ENCODE peak calls at places on chromosomes 2 and 18, in nine cellular contexts. X, B, C, Q, M, H, J, W and P are unnamed samples. For H3K27me3 and H3K9me3, the result is how much of the 10 kb centered on the place peaks cover.

GRCh38 chr18:3826021-3826420 is 376.0 kb downstream of the TGIF1 start:
- DNase-seq in X (no peak), B (no peak), C (no peak), Q (no peak), M (no peak), H (no peak), J (no peak), W (no peak), P (no peak)

GRCh38 chr2:33848486-33848885 is 249.4 kb upstream of the FAM98A start:
- DNase-seq in X (no peak), B (no peak), C (peak), Q (peak), M (no peak), H (no peak), J (no peak), W (peak), P (no peak)

GRCh38 chr18:73199151-73199550 is 331.4 kb upstream of the NETO1 start:
- DNase-seq in X (no peak), B (no peak), C (peak), Q (peak), M (no peak), H (no peak), J (no peak), W (no peak), P (no peak)

GRCh38 chr2:26300234-26300641 is 45.7 kb upstream of the SELENOI start:
- DNase-seq in X (no peak), B (peak), C (no peak), Q (peak), M (no peak), H (no peak), J (no peak), W (peak), P (peak)

GRCh38 chr2:175914846-175915245 is 87.2 kb downstream of the LNPK start:
- DNase-seq in X (no peak), B (no peak), C (no peak), Q (peak), M (no peak), H (no peak), J (no peak), W (no peak), P (no peak)

GRCh38 chr2:100281521-100282438 is 40.5 kb downstream of the LONRF2 start:
- DNase-seq in X (peak), B (no peak), C (no peak), Q (peak), M (no peak), H (no peak), J (no peak), W (no peak), P (peak)

GRCh38 chr2:202165945-202166344 is 72.5 kb downstream of the SUMO1 start:
- DNase-seq in X (no peak), B (no peak), C (no peak), Q (peak), M (no peak), H (no peak), J (no peak), W (no peak), P (no peak)

GRCh38 chr2:160039166-160039903 is 23.1 kb downstream of the PLA2R1 start:
- DNase-seq in X (no peak), B (no peak), C (peak), Q (no peak), M (no peak), H (no peak), J (no peak), W (peak), P (no peak)

GRCh38 chr2:1738646-1739302 is 5.5 kb downstream of the PXDN start:
- DNase-seq in X (no peak), B (no peak), C (no peak), Q (no peak), M (no peak), H (peak), J (peak), W (no peak), P (peak)

GRCh38 chr2:237791977-237792727 is 6.4 kb upstream of the RBM44 start:
- DNase-seq in X (peak), B (no peak), C (peak), Q (peak), M (no peak), H (peak), J (no peak), W (peak), P (no peak)

GRCh38 chr2:117942958-117943672 is 70.8 kb downstream of the CCDC93 start:
- DNase-seq in X (no peak), B (no peak), C (peak), Q (peak), M (no peak), H (no peak), J (no peak), W (no peak), P (no peak)

GRCh38 chr2:186349508-186349907 is 136.6 kb upstream of the ZC3H15 start:
- DNase-seq in X (peak), B (no peak), C (peak), Q (peak), M (no peak), H (no peak), J (no peak), W (peak), P (no peak)

GRCh38 chr2:8682719-8683667 is 1.1 kb downstream of the ID2 start:
- DNase-seq in X (peak), B (peak), C (peak), Q (peak), M (no peak), H (peak), J (no peak), W (peak), P (peak)

GRCh38 chr2:86765308-86765695 is 25.4 kb downstream of the CD8A start:
- DNase-seq in X (no peak), B (no peak), C (no peak), Q (no peak), M (no peak), H (no peak), J (no peak), W (no peak), P (no peak)

GRCh38 chr2:133457862-133458261 is 110.4 kb downstream of the NCKAP5 start:
- DNase-seq in X (no peak), B (no peak), C (peak), Q (no peak), M (no peak), H (no peak), J (no peak), W (no peak), P (no peak)

GRCh38 chr2:6993230-6993640 is 76.0 kb downstream of the RNF144A start:
- DNase-seq in X (no peak), B (no peak), C (no peak), Q (no peak), M (peak), H (no peak), J (no peak), W (no peak), P (peak)

GRCh38 chr2:54723300-54724149 is at the start of gene EML6:
- DNase-seq in X (peak), B (peak), C (peak), Q (peak), M (peak), H (peak), J (peak), W (peak), P (peak)
- H3K27me3 ChIP-seq in X (under half), B (under half), C (under half), Q (under half), M (under half), H (half or more), J (under half), W (under half), P (under half)

GRCh38 chr2:144471316-144472045 is 48.4 kb downstream of the ZEB2 start:
- DNase-seq in X (no peak), B (no peak), C (no peak), Q (no peak), M (no peak), H (no peak), J (no peak), W (no peak), P (no peak)
- H3K27ac ChIP-seq in X (peak), B (no peak), C (no peak), Q (peak), M (no peak), H (peak), J (no peak), W (peak), P (no peak)

GRCh38 chr2:73374243-73374642 is 11.4 kb upstream of the ALMS1 start:
- DNase-seq in X (no peak), B (no peak), C (no peak), Q (no peak), M (no peak), H (no peak), J (no peak), W (no peak), P (no peak)

GRCh38 chr2:73370348-73370747 is 15.3 kb upstream of the ALMS1 start:
- DNase-seq in X (no peak), B (no peak), C (no peak), Q (no peak), M (no peak), H (no peak), J (no peak), W (no peak), P (no peak)

GRCh38 chr2:73376681-73377080 is 9.0 kb upstream of the ALMS1 start:
- DNase-seq in X (no peak), B (no peak), C (no peak), Q (no peak), M (no peak), H (no peak), J (no peak), W (no peak), P (no peak)

GRCh38 chr2:73368781-73369180 is 16.9 kb upstream of the ALMS1 start:
- DNase-seq in X (peak), B (no peak), C (no peak), Q (no peak), M (no peak), H (no peak), J (no peak), W (no peak), P (no peak)

GRCh38 chr2:73373335-73373734 is 12.3 kb upstream of the ALMS1 start:
- DNase-seq in X (no peak), B (no peak), C (no peak), Q (no peak), M (no peak), H (no peak), J (no peak), W (no peak), P (no peak)
- H3K9me3 ChIP-seq in X (under half), B (under half), C (under half), Q (under half), M (under half), H (under half), J (under half), W (under half), P (under half)

DNA sequence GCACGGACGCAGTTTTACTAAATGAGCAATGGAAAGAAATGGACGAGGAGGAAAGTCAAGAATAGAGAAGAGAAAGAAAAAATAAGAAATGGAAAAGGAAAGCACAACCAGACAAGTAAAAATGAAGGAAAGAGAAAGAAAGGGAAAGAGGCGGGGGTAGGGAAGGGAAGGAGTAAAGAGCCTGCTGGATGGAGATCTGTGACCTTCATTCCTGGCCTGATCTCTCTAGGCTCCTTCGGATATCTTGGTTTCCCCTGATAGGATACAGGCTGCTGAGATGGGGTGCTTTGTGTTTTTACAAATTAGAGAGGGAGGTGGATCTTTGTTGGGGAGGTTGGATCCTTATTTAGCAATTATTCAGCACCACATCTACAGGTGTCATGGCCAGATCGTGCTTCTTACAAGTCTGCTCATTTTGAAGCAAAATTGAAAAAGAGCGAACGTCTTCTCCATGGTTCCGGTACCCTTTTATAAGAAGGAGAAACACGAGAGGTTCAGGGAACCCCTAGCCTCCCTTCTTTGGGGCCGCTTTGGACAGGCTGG is 764 bp upstream of the LRP2 start:
- DNase-seq in X (no peak), B (no peak), C (no peak), Q (no peak), M (no peak), H (no peak), J (no peak), W (peak), P (no peak)
- H3K27me3 ChIP-seq in X (half or more), B (under half), C (half or more), Q (under half), M (half or more), H (half or more), J (under half), W (under half), P (under half)

GRCh38 chr2:102061962-102062795 is 70.4 kb downstream of the IL1R2 start:
- DNase-seq in X (no peak), B (no peak), C (peak), Q (peak), M (no peak), H (no peak), J (no peak), W (peak), P (peak)
- H3K27ac ChIP-seq in X (no peak), B (no peak), C (no peak), Q (peak), M (peak), H (no peak), J (no peak), W (no peak), P (peak)